ENCODE peak calls at places on chromosomes 4 and X, in five cellular contexts. One of them, this sample, is unnamed.
A peak's percentile ranks its signal among the peaks of the same experiment; 100 is the strongest.

GRCh38 chr4:38949416-38950051 is 81.9 kb downstream of the FAM114A1 start:
- DNase-seq in astrocyte: peak; percentile 55
- DNase-seq in non-pigmented ciliary epithelial cell: no peak
- DNase-seq in left colon: no peak
- DNase-seq in renal cortical epithelial cell: peak; percentile 33
- DNase-seq in this sample: peak; percentile 9

GRCh38 chr4:139229534-139230039 is 50.4 kb downstream of the MGARP start:
- DNase-seq in astrocyte: peak; percentile 36
- DNase-seq in left colon: no peak
- DNase-seq in renal cortical epithelial cell: peak; percentile 71
- DNase-seq in non-pigmented ciliary epithelial cell: no peak
- DNase-seq in this sample: no peak

GRCh38 chr4:24094726-24095125 is 204.9 kb upstream of the PPARGC1A start:
- DNase-seq in non-pigmented ciliary epithelial cell: no peak
- DNase-seq in left colon: no peak
- DNase-seq in renal cortical epithelial cell: no peak
- DNase-seq in astrocyte: peak; percentile 56
- DNase-seq in this sample: no peak

GRCh38 chrX:31209005-31209612 is 137.3 kb upstream of the FTHL17 start:
- DNase-seq in renal cortical epithelial cell: peak; percentile 0
- DNase-seq in astrocyte: peak; percentile 16
- DNase-seq in left colon: no peak
- DNase-seq in non-pigmented ciliary epithelial cell: no peak
- DNase-seq in this sample: no peak

GRCh38 chr4:16694491-16695276 is 203.8 kb downstream of the LDB2 start:
- DNase-seq in left colon: no peak
- DNase-seq in non-pigmented ciliary epithelial cell: no peak
- DNase-seq in astrocyte: no peak
- DNase-seq in renal cortical epithelial cell: no peak
- DNase-seq in this sample: no peak

GRCh38 chrX:12770440-12770839 is 20.8 kb upstream of the PRPS2 start:
- DNase-seq in astrocyte: no peak
- DNase-seq in non-pigmented ciliary epithelial cell: no peak
- DNase-seq in renal cortical epithelial cell: peak; percentile 13
- DNase-seq in left colon: no peak
- DNase-seq in this sample: peak; percentile 22

GRCh38 chr4:139628184-139629012 is 37.2 kb upstream of the MGST2 start:
- DNase-seq in non-pigmented ciliary epithelial cell: no peak
- DNase-seq in astrocyte: no peak
- DNase-seq in renal cortical epithelial cell: no peak
- DNase-seq in left colon: peak; percentile 61
- DNase-seq in this sample: no peak

GRCh38 chr4:172619798-172620197 is 548.8 kb upstream of the GALNT7 start:
- DNase-seq in astrocyte: no peak
- DNase-seq in left colon: no peak
- DNase-seq in non-pigmented ciliary epithelial cell: no peak
- DNase-seq in renal cortical epithelial cell: no peak
- DNase-seq in this sample: no peak

GRCh38 chr4:156328882-156329281 is 375.2 kb upstream of the CTSO start:
- DNase-seq in astrocyte: no peak
- DNase-seq in non-pigmented ciliary epithelial cell: no peak
- DNase-seq in left colon: no peak
- DNase-seq in renal cortical epithelial cell: no peak
- DNase-seq in this sample: no peak

GRCh38 chr4:184962125-184962638 is 56.1 kb upstream of the HELT start:
- DNase-seq in astrocyte: no peak
- DNase-seq in left colon: no peak
- DNase-seq in non-pigmented ciliary epithelial cell: no peak
- DNase-seq in renal cortical epithelial cell: no peak
- DNase-seq in this sample: no peak

GRCh38 chrX:30521440-30522182 is 56.0 kb downstream of the TASL start:
- DNase-seq in renal cortical epithelial cell: no peak
- DNase-seq in astrocyte: peak; percentile 24
- DNase-seq in left colon: no peak
- DNase-seq in non-pigmented ciliary epithelial cell: no peak
- DNase-seq in this sample: no peak

GRCh38 chrX:18353931-18354368 is 538 bp downstream of the SCML2 start:
- DNase-seq in left colon: no peak
- DNase-seq in non-pigmented ciliary epithelial cell: no peak
- DNase-seq in astrocyte: no peak
- DNase-seq in renal cortical epithelial cell: no peak
- DNase-seq in this sample: peak; percentile 5

GRCh38 chrX:133402042-133402453 is 13.2 kb downstream of the GPC4 start:
- DNase-seq in astrocyte: peak; percentile 95
- DNase-seq in left colon: no peak
- DNase-seq in renal cortical epithelial cell: peak; percentile 88
- DNase-seq in non-pigmented ciliary epithelial cell: peak; percentile 51
- DNase-seq in this sample: no peak

GRCh38 chr4:185573651-185574199 is 38.4 kb upstream of the PDLIM3 start:
- DNase-seq in left colon: no peak
- DNase-seq in renal cortical epithelial cell: peak; percentile 68
- DNase-seq in non-pigmented ciliary epithelial cell: peak; percentile 84
- DNase-seq in astrocyte: peak; percentile 80
- DNase-seq in this sample: no peak

GRCh38 chr4:57131849-57132745 is 21.9 kb upstream of the IGFBP7 start:
- DNase-seq in non-pigmented ciliary epithelial cell: no peak
- DNase-seq in renal cortical epithelial cell: peak; percentile 77
- DNase-seq in left colon: no peak
- DNase-seq in astrocyte: peak; percentile 67
- DNase-seq in this sample: no peak

GRCh38 chrX:136354201-136354600 is 53.4 kb downstream of the ADGRG4 start:
- DNase-seq in astrocyte: no peak
- DNase-seq in left colon: no peak
- DNase-seq in renal cortical epithelial cell: no peak
- DNase-seq in non-pigmented ciliary epithelial cell: no peak
- DNase-seq in this sample: no peak

GRCh38 chrX:17374619-17375360 is at the start of gene NHS:
- DNase-seq in renal cortical epithelial cell: peak; percentile 37
- DNase-seq in astrocyte: peak; percentile 59
- DNase-seq in left colon: peak; percentile 74
- DNase-seq in non-pigmented ciliary epithelial cell: no peak
- DNase-seq in this sample: no peak

GRCh38 chrX:67780694-67781109 is 236.9 kb downstream of the AR start:
- DNase-seq in astrocyte: peak; percentile 96
- DNase-seq in non-pigmented ciliary epithelial cell: peak; percentile 89
- DNase-seq in left colon: peak; percentile 37
- DNase-seq in renal cortical epithelial cell: peak; percentile 90
- DNase-seq in this sample: no peak

GRCh38 chr4:147760695-147761094 is 28.8 kb downstream of the ARHGAP10 start:
- DNase-seq in non-pigmented ciliary epithelial cell: no peak
- DNase-seq in astrocyte: no peak
- DNase-seq in left colon: no peak
- DNase-seq in renal cortical epithelial cell: no peak
- DNase-seq in this sample: no peak

GRCh38 chr4:22474636-22475310 is 41.1 kb downstream of the ADGRA3 start:
- DNase-seq in astrocyte: no peak
- DNase-seq in left colon: no peak
- DNase-seq in renal cortical epithelial cell: peak; percentile 62
- DNase-seq in non-pigmented ciliary epithelial cell: peak; percentile 23
- DNase-seq in this sample: no peak

GRCh38 chrX:9312922-9313867 is 151.7 kb upstream of the TBL1X start:
- DNase-seq in renal cortical epithelial cell: no peak
- DNase-seq in non-pigmented ciliary epithelial cell: no peak
- DNase-seq in astrocyte: no peak
- DNase-seq in left colon: peak; percentile 32
- DNase-seq in this sample: peak; percentile 76